ENCODE peak calls at places on chromosomes 2 and 18, in five cellular contexts. One of them, this sample, is unnamed.

GRCh38 chr2:235956281-235956970 is 211.8 kb downstream of the GBX2 start:
- DNase-seq in lower lobe of right lung: no peak
- DNase-seq in fibroblast of the aortic adventitia: no peak
- DNase-seq in fibroblast of pulmonary artery: no peak
- DNase-seq in right atrium auricular region: no peak
- DNase-seq in this sample: no peak

GRCh38 chr18:70337139-70337972 is 48.5 kb downstream of the SOCS6 start:
- DNase-seq in lower lobe of right lung: no peak
- DNase-seq in fibroblast of the aortic adventitia: peak
- DNase-seq in fibroblast of pulmonary artery: peak
- DNase-seq in right atrium auricular region: no peak
- DNase-seq in this sample: peak

GRCh38 chr2:218889937-218890336 is 9.3 kb downstream of the WNT10A start:
- DNase-seq in lower lobe of right lung: no peak
- DNase-seq in fibroblast of the aortic adventitia: no peak
- DNase-seq in fibroblast of pulmonary artery: no peak
- DNase-seq in right atrium auricular region: no peak
- DNase-seq in this sample: no peak

GRCh38 chr2:201093573-201093972 is 21.8 kb downstream of the NDUFB3 start:
- DNase-seq in lower lobe of right lung: no peak
- DNase-seq in fibroblast of the aortic adventitia: no peak
- DNase-seq in fibroblast of pulmonary artery: peak
- DNase-seq in right atrium auricular region: no peak
- DNase-seq in this sample: peak

GRCh38 chr2:157466764-157467163 is 22.9 kb upstream of the CYTIP start:
- DNase-seq in lower lobe of right lung: no peak
- DNase-seq in fibroblast of the aortic adventitia: no peak
- DNase-seq in fibroblast of pulmonary artery: no peak
- DNase-seq in right atrium auricular region: no peak
- DNase-seq in this sample: no peak

GRCh38 chr2:68733365-68733764 is 1.2 kb upstream of the ARHGAP25 start:
- DNase-seq in lower lobe of right lung: no peak
- DNase-seq in fibroblast of the aortic adventitia: no peak
- DNase-seq in fibroblast of pulmonary artery: no peak
- DNase-seq in right atrium auricular region: no peak
- DNase-seq in this sample: no peak

GRCh38 chr2:85666435-85666924 is 1.5 kb downstream of the SFTPB start:
- DNase-seq in lower lobe of right lung: peak
- DNase-seq in fibroblast of the aortic adventitia: no peak
- DNase-seq in fibroblast of pulmonary artery: no peak
- DNase-seq in right atrium auricular region: no peak
- DNase-seq in this sample: no peak

GRCh38 chr2:171248205-171248662 is 87.5 kb upstream of the TLK1 start:
- DNase-seq in lower lobe of right lung: no peak
- DNase-seq in fibroblast of the aortic adventitia: no peak
- DNase-seq in fibroblast of pulmonary artery: no peak
- DNase-seq in right atrium auricular region: no peak
- DNase-seq in this sample: no peak

GRCh38 chr2:161228511-161229240 is 68.4 kb downstream of the TANK start:
- DNase-seq in lower lobe of right lung: no peak
- DNase-seq in fibroblast of the aortic adventitia: no peak
- DNase-seq in fibroblast of pulmonary artery: no peak
- DNase-seq in right atrium auricular region: no peak
- DNase-seq in this sample: peak

GRCh38 chr2:17538844-17539554 is 1.5 kb upstream of the VSNL1 start:
- DNase-seq in lower lobe of right lung: peak
- DNase-seq in fibroblast of the aortic adventitia: peak
- DNase-seq in fibroblast of pulmonary artery: peak
- DNase-seq in right atrium auricular region: peak
- DNase-seq in this sample: peak

GRCh38 chr2:230614913-230615332 is 97.7 kb upstream of the CAB39 start:
- DNase-seq in lower lobe of right lung: no peak
- DNase-seq in fibroblast of the aortic adventitia: no peak
- DNase-seq in fibroblast of pulmonary artery: no peak
- DNase-seq in right atrium auricular region: no peak
- DNase-seq in this sample: peak

GRCh38 chr2:96163768-96164429 is 18.7 kb upstream of the DUSP2 start:
- DNase-seq in lower lobe of right lung: no peak
- DNase-seq in fibroblast of the aortic adventitia: no peak
- DNase-seq in fibroblast of pulmonary artery: peak
- DNase-seq in right atrium auricular region: no peak
- DNase-seq in this sample: no peak

GRCh38 chr2:109594246-109594900 is 19.4 kb downstream of the SEPTIN10 start:
- DNase-seq in lower lobe of right lung: no peak
- DNase-seq in fibroblast of the aortic adventitia: no peak
- DNase-seq in fibroblast of pulmonary artery: no peak
- DNase-seq in right atrium auricular region: no peak
- DNase-seq in this sample: no peak

GRCh38 chr2:39023649-39024048 is 97.2 kb downstream of the SOS1 start:
- DNase-seq in lower lobe of right lung: no peak
- DNase-seq in fibroblast of the aortic adventitia: no peak
- DNase-seq in fibroblast of pulmonary artery: peak
- DNase-seq in right atrium auricular region: no peak
- DNase-seq in this sample: no peak

GRCh38 chr2:127196998-127197397 is 23.1 kb downstream of the CYP27C1 start:
- DNase-seq in lower lobe of right lung: no peak
- DNase-seq in fibroblast of the aortic adventitia: no peak
- DNase-seq in fibroblast of pulmonary artery: no peak
- DNase-seq in right atrium auricular region: no peak
- DNase-seq in this sample: no peak
- TF ChIP-seq CTCF in lower lobe of right lung: peak
- TF ChIP-seq CTCF in fibroblast of the aortic adventitia: peak
- TF ChIP-seq CTCF in fibroblast of pulmonary artery: peak
- TF ChIP-seq CTCF in right atrium auricular region: no peak
- TF ChIP-seq CTCF in this sample: peak

DNA sequence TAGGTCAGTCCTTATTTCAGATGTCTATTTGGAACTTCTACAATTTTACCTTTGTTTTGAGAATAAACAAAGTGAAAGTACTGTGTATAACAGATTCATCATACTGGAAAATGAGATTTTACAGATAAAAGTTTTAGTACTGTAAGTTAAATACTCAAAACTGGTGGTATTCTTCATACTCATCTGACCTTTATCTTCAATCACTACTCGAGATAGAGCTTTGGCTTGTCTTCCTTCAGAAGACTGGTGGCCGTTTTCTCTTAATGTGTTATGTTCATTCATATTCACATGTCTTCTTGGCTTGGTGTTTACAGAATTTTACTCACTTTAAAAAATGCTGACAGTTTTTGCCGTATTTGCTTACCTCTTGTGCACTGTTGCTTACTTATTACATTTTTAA is 2.1 kb downstream of the SPOPL start:
- DNase-seq in lower lobe of right lung: no peak
- DNase-seq in fibroblast of the aortic adventitia: no peak
- DNase-seq in fibroblast of pulmonary artery: no peak
- DNase-seq in right atrium auricular region: no peak
- DNase-seq in this sample: no peak
- H3K4me3 ChIP-seq in lower lobe of right lung: peak
- H3K4me3 ChIP-seq in fibroblast of the aortic adventitia: peak
- H3K4me3 ChIP-seq in fibroblast of pulmonary artery: peak
- H3K4me3 ChIP-seq in right atrium auricular region: peak
- H3K4me3 ChIP-seq in this sample: no peak

DNA sequence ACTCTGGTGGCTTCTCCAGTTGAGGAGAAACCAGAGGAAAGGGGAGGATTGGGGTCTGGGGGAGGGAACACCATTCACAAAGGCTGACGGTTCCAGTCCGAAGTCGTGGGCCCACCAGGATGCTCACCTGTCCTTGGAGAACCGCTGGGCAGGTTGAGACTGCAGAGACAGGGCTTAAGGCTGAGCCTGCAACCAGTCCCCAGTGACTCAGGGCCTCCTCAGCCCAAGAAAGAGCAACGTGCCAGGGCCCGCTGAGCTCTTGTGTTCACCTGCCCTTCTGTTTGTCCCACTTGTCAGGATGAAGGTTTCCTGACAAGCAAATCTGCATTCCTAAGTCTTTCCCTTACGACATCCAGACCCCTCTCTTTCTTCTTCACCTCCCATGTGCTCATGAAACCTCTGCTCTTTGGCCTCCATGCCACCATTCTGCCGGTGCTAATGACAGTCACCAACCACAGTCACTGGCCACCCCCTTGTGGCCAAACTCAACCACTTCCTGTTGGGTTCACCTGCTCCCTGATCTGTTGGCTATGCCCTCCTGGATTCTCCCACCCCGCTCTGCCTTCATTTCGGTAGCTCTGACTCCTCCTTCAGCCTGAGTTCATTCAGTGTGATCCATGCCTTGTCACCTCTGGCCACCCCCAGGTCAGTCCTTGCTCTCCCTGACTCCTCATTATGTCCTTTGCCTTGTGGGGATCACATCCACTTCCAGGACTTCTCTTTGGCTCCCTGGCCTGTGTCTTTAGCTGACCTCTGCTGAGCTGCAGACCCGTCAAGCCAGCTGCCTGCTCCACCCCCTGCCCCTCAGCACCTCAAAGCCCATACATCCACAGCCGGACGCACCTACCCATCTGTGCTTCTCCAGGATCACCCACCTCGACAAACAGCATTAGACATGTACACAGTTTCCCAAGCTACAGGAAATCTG is 17.6 kb downstream of the EMX1 start:
- DNase-seq in lower lobe of right lung: no peak
- DNase-seq in fibroblast of the aortic adventitia: no peak
- DNase-seq in fibroblast of pulmonary artery: no peak
- DNase-seq in right atrium auricular region: no peak
- DNase-seq in this sample: no peak
- TF ChIP-seq CTCF in lower lobe of right lung: peak
- TF ChIP-seq CTCF in fibroblast of the aortic adventitia: no peak
- TF ChIP-seq CTCF in fibroblast of pulmonary artery: peak
- TF ChIP-seq CTCF in right atrium auricular region: no peak
- TF ChIP-seq CTCF in this sample: peak

GRCh38 chr2:233147136-233147828 is 87.1 kb downstream of the INPP5D start:
- DNase-seq in lower lobe of right lung: no peak
- DNase-seq in fibroblast of the aortic adventitia: no peak
- DNase-seq in fibroblast of pulmonary artery: no peak
- DNase-seq in right atrium auricular region: no peak
- DNase-seq in this sample: no peak
- H3K4me3 ChIP-seq in lower lobe of right lung: no peak
- H3K4me3 ChIP-seq in fibroblast of the aortic adventitia: no peak
- H3K4me3 ChIP-seq in fibroblast of pulmonary artery: no peak
- H3K4me3 ChIP-seq in right atrium auricular region: no peak
- H3K4me3 ChIP-seq in this sample: no peak

GRCh38 chr18:46858290-46858689 is 59.0 kb downstream of the PIAS2 start:
- DNase-seq in lower lobe of right lung: no peak
- DNase-seq in fibroblast of the aortic adventitia: no peak
- DNase-seq in fibroblast of pulmonary artery: no peak
- DNase-seq in right atrium auricular region: no peak
- DNase-seq in this sample: no peak

GRCh38 chr18:46859855-46860254 is 57.5 kb downstream of the PIAS2 start:
- DNase-seq in lower lobe of right lung: no peak
- DNase-seq in fibroblast of the aortic adventitia: no peak
- DNase-seq in fibroblast of pulmonary artery: peak
- DNase-seq in right atrium auricular region: no peak
- DNase-seq in this sample: peak

DNA sequence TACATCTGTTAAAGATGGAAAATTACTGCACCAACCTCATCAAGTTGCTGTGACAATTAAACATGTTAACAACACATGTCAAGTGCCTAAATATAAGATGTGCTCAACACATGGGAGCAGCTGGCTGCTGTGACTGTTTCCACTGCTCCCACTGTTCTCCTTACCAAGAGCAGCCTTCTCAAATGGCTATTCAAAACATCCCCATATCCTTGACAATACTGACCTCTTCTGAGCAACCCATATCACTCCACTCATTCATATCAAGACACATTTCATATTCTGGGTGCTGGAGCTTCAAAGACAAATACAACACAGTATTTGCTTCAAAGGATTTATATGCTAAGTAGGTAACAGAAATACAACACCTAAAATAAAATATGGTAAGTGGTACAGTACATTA is 60.3 kb downstream of the PIAS2 start:
- DNase-seq in lower lobe of right lung: no peak
- DNase-seq in fibroblast of the aortic adventitia: peak
- DNase-seq in fibroblast of pulmonary artery: peak
- DNase-seq in right atrium auricular region: no peak
- DNase-seq in this sample: peak
- TF ChIP-seq CTCF in lower lobe of right lung: no peak
- TF ChIP-seq CTCF in fibroblast of the aortic adventitia: no peak
- TF ChIP-seq CTCF in fibroblast of pulmonary artery: no peak
- TF ChIP-seq CTCF in right atrium auricular region: no peak
- TF ChIP-seq CTCF in this sample: no peak